ENCODE peak calls at places on chromosomes 5 and 9, in four cellular contexts. K, Q, U and M are unnamed samples.

GRCh38 chr5:175202461-175203065 is 241.4 kb downstream of the DRD1 start:
- DNase-seq in U (peak; percentile 92), K (no peak), Q (no peak), M (no peak)

GRCh38 chr9:114452219-114453169 is 52.8 kb downstream of the WHRN start:
- DNase-seq in Q (no peak), K (no peak), U (no peak), M (no peak)

GRCh38 chr9:2725126-2725525 is 7.8 kb downstream of the KCNV2 start:
- DNase-seq in U (no peak), K (no peak), Q (no peak), M (no peak)

GRCh38 chr5:463952-464351 is 21.0 kb downstream of the EXOC3 start:
- DNase-seq in U (no peak), K (peak; percentile 62), Q (no peak), M (no peak)

GRCh38 chr5:180632768-180633167 is 16.6 kb downstream of the FLT4 start:
- DNase-seq in Q (no peak), U (no peak), K (peak; percentile 48), M (no peak)

GRCh38 chr9:81499021-81499454 is 190.3 kb downstream of the TLE1 start:
- DNase-seq in Q (peak; percentile 31), U (no peak), K (no peak), M (no peak)

GRCh38 chr9:68860423-68860822 is 153.5 kb downstream of the PRKACG start:
- DNase-seq in U (no peak), Q (no peak), K (no peak), M (no peak)

GRCh38 chr9:136052433-136052880 is 42.6 kb downstream of the NACC2 start:
- DNase-seq in U (peak; percentile 55), K (no peak), Q (no peak), M (no peak)

GRCh38 chr5:142627371-142628217 is 58.3 kb downstream of the FGF1 start:
- DNase-seq in K (no peak), Q (peak; percentile 34), U (no peak), M (no peak)

GRCh38 chr5:135241536-135241935 is 157.5 kb downstream of the MACROH2A1 start:
- DNase-seq in Q (peak; percentile 7), U (no peak), K (no peak), M (no peak)

GRCh38 chr5:8340261-8340660 is 471.3 kb downstream of the MTRR start:
- DNase-seq in Q (no peak), U (no peak), K (no peak), M (no peak)

GRCh38 chr9:79766091-79766490 is 194.3 kb downstream of the TLE4 start:
- DNase-seq in U (no peak), Q (no peak), K (no peak), M (no peak)
- TF ChIP-seq CTCF in U (no peak), Q (no peak), K (no peak), M (no peak)

GRCh38 chr9:127248241-127248640 is 16.3 kb upstream of the GARNL3 start:
- DNase-seq in Q (no peak), K (no peak), U (no peak), M (no peak)

GRCh38 chr9:127241354-127241753 is 23.2 kb upstream of the GARNL3 start:
- DNase-seq in U (no peak), K (no peak), Q (no peak), M (no peak)

GRCh38 chr9:127249877-127250276 is 14.7 kb upstream of the GARNL3 start:
- DNase-seq in K (no peak), U (no peak), Q (no peak), M (no peak)

GRCh38 chr9:127245637-127246164 is 18.9 kb upstream of the GARNL3 start:
- DNase-seq in Q (no peak), U (no peak), K (no peak), M (no peak)

GRCh38 chr9:127244609-127245601 is 19.7 kb upstream of the GARNL3 start:
- DNase-seq in K (peak; percentile 99), U (peak; percentile 100), Q (peak; percentile 96), M (peak; percentile 95)
- TF ChIP-seq CTCF in K (no peak), U (no peak), Q (no peak), M (no peak)

GRCh38 chr5:25863811-25864210 is 1174.6 kb downstream of the CDH9 start:
- DNase-seq in Q (no peak), K (no peak), U (no peak), M (no peak)

GRCh38 chr5:25862276-25862675 is 1176.1 kb downstream of the CDH9 start:
- DNase-seq in U (no peak), Q (no peak), K (no peak), M (no peak)

GRCh38 chr5:25858019-25858418 is 1180.4 kb downstream of the CDH9 start:
- DNase-seq in K (no peak), Q (no peak), U (no peak), M (no peak)
- TF ChIP-seq CTCF in K (no peak), Q (no peak), U (peak; percentile 21), M (no peak)

GRCh38 chr5:41695920-41696582 is 174.2 kb downstream of the OXCT1 start:
- DNase-seq in K (no peak), Q (no peak), U (no peak), M (no peak)
- TF ChIP-seq CTCF in K (peak; percentile 8), Q (no peak), U (peak; percentile 28), M (no peak)

GRCh38 chr5:54093081-54093492 is 217.3 kb downstream of the ARL15 start:
- DNase-seq in K (no peak), Q (no peak), U (peak; percentile 77), M (no peak)
- TF ChIP-seq CTCF in K (no peak), Q (no peak), U (peak; percentile 22), M (no peak)